ENCODE peak calls at places on chromosomes 12 and 14, in four cellular contexts. O is sigmoid colon, D is upper lobe of left lung, A is Panc1. H is an unnamed sample.

GRCh38 chr12:810635-811415 is 58.4 kb downstream of the WNK1 start:
- DNase-seq in O (no peak), D (no peak), A (no peak), H (no peak)

GRCh38 chr12:73421832-73422231 is 1115.8 kb upstream of the ATXN7L3B start:
- DNase-seq in O (no peak), D (no peak), A (no peak), H (no peak)

GRCh38 chr12:117360551-117361311 is 695 bp downstream of the NOS1 start:
- DNase-seq in O (no peak), D (no peak), A (no peak), H (no peak)

GRCh38 chr12:105995986-105996385 is 142.8 kb downstream of the NUAK1 start:
- DNase-seq in O (no peak), D (no peak), A (no peak), H (no peak)

GRCh38 chr12:131454418-131455217 is 256.3 kb upstream of the SFSWAP start:
- DNase-seq in O (no peak), D (peak; percentile 56), A (peak; percentile 13), H (no peak)

GRCh38 chr12:50986961-50987737 is 34.8 kb downstream of the HIGD1C start:
- DNase-seq in O (peak; percentile 71), D (no peak), A (peak; percentile 48), H (peak; percentile 6)

GRCh38 chr12:6249580-6249979 is 49.4 kb downstream of the CD9 start:
- DNase-seq in O (no peak), D (no peak), A (no peak), H (no peak)

GRCh38 chr12:15268927-15269552 is 47.8 kb upstream of the RERG start:
- DNase-seq in O (peak; percentile 72), D (peak; percentile 37), A (peak; percentile 22), H (peak; percentile 44)

GRCh38 chr14:63938198-63939005 is 85.6 kb downstream of the SYNE2 start:
- DNase-seq in O (no peak), D (no peak), A (no peak), H (no peak)

GRCh38 chr14:96273629-96274028 is 17.6 kb downstream of the BDKRB1 start:
- DNase-seq in O (no peak), D (no peak), A (no peak), H (no peak)

GRCh38 chr14:96275182-96276112 is 19.4 kb downstream of the BDKRB1 start:
- DNase-seq in O (peak; percentile 87), D (peak; percentile 63), A (peak; percentile 22), H (no peak)

GRCh38 chr14:96271421-96271762 is 15.4 kb downstream of the BDKRB1 start:
- DNase-seq in O (no peak), D (no peak), A (no peak), H (no peak)

GRCh38 chr14:96272777-96273471 is 16.9 kb downstream of the BDKRB1 start:
- DNase-seq in O (no peak), D (no peak), A (no peak), H (no peak)

GRCh38 chr14:96274122-96274910 is 18.3 kb downstream of the BDKRB1 start:
- DNase-seq in O (no peak), D (no peak), A (no peak), H (no peak)
- TF ChIP-seq POLR2AphosphoS5 in O (peak; percentile 31), D (no peak), A (no peak), H (no peak)

GRCh38 chr14:75521415-75522199 is 662 bp upstream of the BATF start:
- DNase-seq in O (no peak), D (no peak), A (no peak), H (no peak)
- H3K27ac ChIP-seq in O (no peak overlapping the region), D (peak overlapping the region; percentile 89), A (no peak overlapping the region), H (no peak overlapping the region)

DNA sequence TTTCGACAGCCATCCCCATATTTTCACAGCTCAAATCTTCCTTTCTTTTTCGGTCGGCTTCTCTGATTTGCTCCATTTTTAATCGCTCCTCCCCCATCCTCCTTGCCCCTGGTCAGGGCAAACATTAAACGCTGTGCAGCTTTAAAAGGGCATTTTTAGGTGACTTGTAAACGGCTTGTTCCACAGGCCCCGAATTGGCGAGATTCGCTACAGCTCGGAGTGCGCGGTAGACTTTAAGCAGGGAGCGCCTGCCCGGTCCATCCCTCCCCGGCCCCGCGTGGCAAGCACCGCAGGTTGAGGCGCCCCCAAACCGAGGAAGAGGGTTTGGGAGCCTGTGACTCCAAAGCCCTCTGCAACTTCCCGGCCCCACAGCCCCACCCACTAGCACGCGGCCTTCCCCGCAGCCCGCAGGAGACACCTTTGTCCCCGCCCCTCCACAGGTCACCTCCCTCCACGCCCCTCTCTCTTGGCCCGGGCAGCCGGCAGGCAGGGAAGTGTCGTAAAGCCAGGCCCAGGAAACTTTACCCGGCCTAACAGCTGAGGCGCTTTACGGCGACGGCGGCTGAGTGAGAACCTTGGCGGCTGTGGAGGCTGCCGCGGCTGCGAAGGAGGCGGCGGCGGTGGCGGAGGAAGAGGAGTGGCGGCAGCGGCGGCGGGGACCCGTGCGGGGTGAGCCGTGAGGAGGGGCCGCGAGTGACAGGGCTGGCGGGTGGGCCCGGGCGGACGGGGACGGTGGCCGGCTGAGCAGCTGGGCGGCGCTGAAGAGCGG is at the start of gene NAA30:
- DNase-seq in O (peak; percentile 94), D (peak; percentile 96), A (peak; percentile 25), H (peak; percentile 78)
- TF ChIP-seq POLR2AphosphoS5 in O (peak; percentile 65), D (peak; percentile 90), A (peak; percentile 28), H (peak; percentile 88)

DNA sequence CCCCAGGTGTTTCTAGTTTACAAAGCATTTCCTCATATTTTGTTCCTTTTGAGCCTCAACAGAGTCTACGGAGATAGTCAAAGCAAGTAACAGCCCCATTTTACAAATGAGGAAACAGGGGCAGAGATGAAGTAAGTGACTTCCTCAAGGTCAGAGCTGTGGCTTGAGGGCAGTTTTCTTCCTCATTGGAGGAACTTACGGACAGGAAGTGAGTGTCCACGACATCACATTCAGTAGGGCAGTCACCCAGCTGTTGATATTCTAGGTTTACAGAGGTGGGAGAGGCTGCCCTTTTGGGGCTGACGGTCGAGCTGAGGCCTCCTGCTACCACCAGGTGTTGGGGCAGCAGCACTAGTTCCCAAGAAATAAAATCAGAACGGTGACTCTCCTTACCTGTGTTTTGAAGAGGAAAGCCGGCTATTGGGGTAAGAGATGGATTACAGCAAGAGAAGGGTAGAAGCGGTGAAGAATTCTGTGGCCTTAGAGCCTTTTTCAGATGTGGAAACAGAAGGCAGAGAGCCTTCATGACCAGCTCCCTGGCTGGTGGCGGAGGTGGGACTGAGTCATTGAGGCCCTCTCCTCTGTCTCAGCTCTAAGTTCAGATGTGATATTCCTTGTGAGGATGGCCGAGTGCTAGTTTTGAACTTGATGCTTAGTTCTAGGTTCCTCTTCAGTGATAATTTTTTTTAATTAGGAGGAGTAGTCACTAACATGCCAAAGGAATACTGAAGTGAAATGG is 41.7 kb downstream of the SUSD6 start:
- DNase-seq in O (no peak), D (peak; percentile 71), A (no peak), H (no peak)
- H3K27ac ChIP-seq in O (peak overlapping the region; percentile 39), D (peak overlapping the region; percentile 88), A (no peak overlapping the region), H (no peak overlapping the region)

H was measured in SK-N-MC.